ENCODE peak calls at places on chromosomes 6 and 20, in ten cellular contexts. B, O, V, Q, H, W, G, P, M and I are unnamed samples. For H3K9me3, the result is how much of the 10 kb centered on the place peaks cover.

GRCh38 chr6:113122060-113122459 is 735.1 kb upstream of the MARCKS start:
- DNase-seq in M (peak), B (peak), P (peak), O (no peak), W (no peak), V (no peak), G (peak), H (peak), Q (no peak), I (peak)

GRCh38 chr6:135871296-135871695 is 19.8 kb downstream of the PDE7B start:
- DNase-seq in P (no peak), H (peak), W (no peak), V (no peak), O (no peak), B (no peak), M (peak), G (no peak), Q (no peak), I (no peak)

GRCh38 chr6:35568967-35569606 is 56.4 kb upstream of the TULP1 start:
- DNase-seq in W (no peak), H (peak), O (peak), Q (no peak), P (peak), M (no peak), B (no peak), V (no peak), G (peak), I (no peak)

GRCh38 chr6:143556529-143556928 is 45.0 kb upstream of the FUCA2 start:
- DNase-seq in H (peak), P (no peak), G (no peak), M (peak), B (no peak), W (no peak), O (no peak), Q (no peak), V (no peak), I (no peak)

GRCh38 chr6:119308994-119309657 is 40.4 kb downstream of the MAN1A1 start:
- DNase-seq in B (no peak), O (no peak), P (no peak), G (no peak), Q (no peak), W (no peak), V (peak), M (no peak), H (peak), I (no peak)

GRCh38 chr20:38204936-38205435 is 39.9 kb upstream of the TGM2 start:
- DNase-seq in Q (no peak), M (no peak), G (no peak), W (no peak), O (no peak), H (no peak), B (no peak), V (no peak), P (no peak), I (no peak)

GRCh38 chr6:140960566-140960965 is 1172.2 kb upstream of the GJE1 start:
- DNase-seq in W (no peak), H (no peak), V (no peak), M (peak), P (no peak), B (peak), O (no peak), G (no peak), Q (no peak), I (no peak)

GRCh38 chr20:51220293-51220706 is 197.4 kb upstream of the KCNG1 start:
- DNase-seq in M (no peak), B (peak), O (peak), P (peak), W (no peak), V (no peak), G (no peak), H (peak), Q (no peak), I (peak)

GRCh38 chr6:39102024-39102820 is 12.8 kb downstream of the SAYSD1 start:
- DNase-seq in V (no peak), B (peak), P (peak), H (peak), O (no peak), M (peak), Q (no peak), G (peak), W (no peak), I (no peak)

GRCh38 chr6:91852232-91852631 is 1265.4 kb upstream of the MAP3K7 start:
- DNase-seq in M (no peak), G (no peak), V (peak), W (no peak), H (no peak), O (no peak), Q (no peak), B (no peak), P (no peak), I (no peak)

GRCh38 chr6:90284745-90285481 is 11.7 kb downstream of the BACH2 start:
- DNase-seq in Q (peak), W (peak), G (peak), V (no peak), B (peak), P (no peak), M (peak), H (peak), O (no peak), I (peak)

GRCh38 chr6:75101896-75102680 is 103.8 kb downstream of the COL12A1 start:
- DNase-seq in W (no peak), B (peak), V (no peak), Q (no peak), G (no peak), O (no peak), P (no peak), H (peak), M (peak), I (peak)

GRCh38 chr20:34984756-34985261 is 29.1 kb downstream of the MYH7B start:
- DNase-seq in G (no peak), B (no peak), W (no peak), H (no peak), M (no peak), P (no peak), V (no peak), Q (no peak), O (no peak), I (peak)

GRCh38 chr6:170222498-170223471 is 68.1 kb downstream of the DLL1 start:
- DNase-seq in M (peak), P (no peak), H (no peak), O (no peak), V (no peak), Q (no peak), B (no peak), W (no peak), G (peak), I (no peak)

GRCh38 chr20:35489717-35490116 is 34.3 kb downstream of the CEP250 start:
- DNase-seq in W (no peak), P (no peak), H (no peak), O (peak), M (no peak), B (no peak), Q (no peak), G (no peak), V (no peak), I (no peak)

GRCh38 chr20:13302647-13303425 is 81.8 kb downstream of the ISM1 start:
- DNase-seq in M (no peak), P (peak), B (peak), H (peak), O (peak), V (no peak), W (no peak), G (peak), Q (peak), I (peak)

GRCh38 chr20:43188861-43189613 is 669 bp downstream of the PTPRT start:
- DNase-seq in Q (no peak), M (no peak), G (no peak), P (no peak), B (no peak), W (no peak), V (no peak), H (no peak), O (no peak), I (no peak)

GRCh38 chr6:14897836-14898235 is 348.0 kb upstream of the JARID2 start:
- DNase-seq in G (no peak), W (no peak), Q (no peak), O (peak), B (no peak), V (no peak), P (no peak), M (no peak), H (no peak), I (no peak)

GRCh38 chr20:36624068-36624813 is 18.7 kb downstream of the RAB5IF start:
- DNase-seq in V (no peak), B (no peak), W (no peak), G (no peak), H (no peak), M (no peak), Q (no peak), P (no peak), O (no peak), I (no peak)

GRCh38 chr20:58486207-58486606 is 29.0 kb downstream of the APCDD1L start:
- DNase-seq in P (no peak), M (no peak), Q (no peak), O (no peak), V (no peak), B (no peak), W (no peak), H (no peak), G (no peak), I (no peak)
- H3K9me3 ChIP-seq in P (under half), M (under half), Q (under half), O (under half), V (under half), B (under half), W (under half), H (under half), G (under half), I (under half)

DNA sequence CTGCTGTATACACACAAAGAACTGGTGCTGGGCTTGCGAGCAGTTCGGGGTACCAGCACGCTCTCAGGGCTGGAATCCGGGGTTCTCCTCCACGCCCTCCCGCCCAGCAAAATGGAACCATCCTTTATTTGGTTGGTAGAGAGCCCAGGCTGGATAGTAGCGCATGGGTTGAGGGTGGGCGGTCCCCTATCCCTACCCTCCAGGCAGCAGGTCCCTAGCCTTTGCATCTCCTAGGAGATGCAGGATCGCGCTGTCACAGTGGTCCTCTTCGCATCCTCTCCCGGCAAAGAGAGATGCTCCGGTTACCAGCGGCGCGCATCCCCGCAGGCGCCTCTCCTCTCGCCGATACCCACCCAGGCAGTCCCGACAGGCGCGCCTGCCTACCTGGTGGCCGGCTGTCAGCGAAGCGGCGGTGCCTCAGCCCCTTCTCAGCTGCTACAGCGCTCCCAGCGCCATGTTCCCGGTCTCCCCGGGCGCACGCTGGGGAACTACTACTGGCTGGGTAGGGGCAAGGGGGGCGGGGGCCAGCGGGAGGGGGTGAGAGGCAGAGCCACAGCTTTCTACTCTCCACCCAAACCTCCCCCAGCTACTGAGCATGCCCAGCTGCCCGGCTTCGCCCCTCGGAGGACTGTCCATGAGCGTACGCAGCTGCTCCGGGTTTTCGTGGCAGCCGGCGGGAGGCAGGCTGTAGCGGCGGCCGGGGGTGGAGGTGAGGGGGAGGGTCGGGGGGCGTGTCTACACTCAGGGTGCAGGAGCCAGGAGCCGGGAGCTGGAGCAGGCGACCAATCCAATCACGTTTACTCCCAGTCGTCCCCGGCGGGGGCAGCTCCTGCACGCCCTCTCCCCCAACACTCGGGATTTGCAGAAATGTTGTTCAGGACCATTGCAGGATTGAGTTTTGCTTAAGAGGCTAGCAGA is at the start of gene PAK5:
- DNase-seq in Q (peak), H (peak), V (no peak), O (no peak), P (peak), G (peak), W (no peak), B (peak), M (peak), I (no peak)
- TF ChIP-seq EZH2 in Q (no peak), H (no peak), V (no peak), O (no peak), P (no peak), G (peak), W (no peak), B (no peak), M (no peak), I (no peak)

DNA sequence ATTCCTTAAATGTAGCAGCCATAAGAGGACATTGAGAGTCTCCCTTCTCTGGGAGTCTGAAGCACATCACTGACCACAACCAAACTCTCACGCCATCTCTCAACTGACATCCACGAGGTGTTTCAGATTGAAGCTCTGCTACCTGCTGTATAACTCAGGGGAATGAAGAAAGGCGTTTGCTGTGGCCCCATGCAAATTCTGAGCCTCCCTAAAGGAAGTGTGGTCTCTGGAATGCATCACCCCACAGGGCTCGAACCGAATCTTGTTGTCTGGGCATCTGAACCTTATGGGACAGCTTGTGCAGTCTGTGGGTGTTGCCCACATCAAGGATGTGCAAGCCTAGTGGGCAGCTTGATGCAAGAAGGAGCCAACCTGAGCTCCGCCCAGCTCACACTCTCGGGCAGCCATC is 10.9 kb downstream of the PMEPA1 start:
- DNase-seq in H (peak), P (no peak), B (no peak), G (peak), M (peak), W (no peak), O (no peak), V (no peak), Q (no peak), I (peak)
- H3K27ac ChIP-seq in H (peak), P (peak), B (peak), G (peak), M (peak), W (no peak), O (no peak), V (no peak), Q (no peak), I (peak)

DNA sequence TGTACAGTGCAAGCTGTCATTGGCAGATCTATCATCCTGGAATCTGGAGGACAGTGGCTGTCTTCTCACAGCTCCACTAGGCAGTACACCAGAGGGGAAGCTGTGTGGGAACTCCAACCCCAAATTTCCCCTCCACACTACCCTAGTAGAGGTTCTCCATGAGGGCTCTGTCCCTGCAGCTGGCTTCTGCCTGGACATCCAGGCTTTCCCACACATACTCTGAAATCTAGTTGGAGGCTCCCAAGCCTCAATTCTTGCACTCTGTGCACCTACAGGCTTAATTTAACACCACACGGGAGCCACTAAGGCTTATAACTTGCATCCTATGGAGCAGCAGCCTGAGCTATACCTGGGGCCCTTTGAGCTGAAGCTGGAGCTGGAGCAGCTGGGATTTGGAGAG is 43.0 kb upstream of the TRIM39 start:
- DNase-seq in B (no peak), V (no peak), O (no peak), Q (no peak), P (no peak), G (no peak), M (peak), W (no peak), H (no peak), I (no peak)
- H3K9me3 ChIP-seq in B (under half), V (under half), O (half or more), Q (under half), P (half or more), G (under half), M (under half), W (under half), H (under half), I (half or more)

DNA sequence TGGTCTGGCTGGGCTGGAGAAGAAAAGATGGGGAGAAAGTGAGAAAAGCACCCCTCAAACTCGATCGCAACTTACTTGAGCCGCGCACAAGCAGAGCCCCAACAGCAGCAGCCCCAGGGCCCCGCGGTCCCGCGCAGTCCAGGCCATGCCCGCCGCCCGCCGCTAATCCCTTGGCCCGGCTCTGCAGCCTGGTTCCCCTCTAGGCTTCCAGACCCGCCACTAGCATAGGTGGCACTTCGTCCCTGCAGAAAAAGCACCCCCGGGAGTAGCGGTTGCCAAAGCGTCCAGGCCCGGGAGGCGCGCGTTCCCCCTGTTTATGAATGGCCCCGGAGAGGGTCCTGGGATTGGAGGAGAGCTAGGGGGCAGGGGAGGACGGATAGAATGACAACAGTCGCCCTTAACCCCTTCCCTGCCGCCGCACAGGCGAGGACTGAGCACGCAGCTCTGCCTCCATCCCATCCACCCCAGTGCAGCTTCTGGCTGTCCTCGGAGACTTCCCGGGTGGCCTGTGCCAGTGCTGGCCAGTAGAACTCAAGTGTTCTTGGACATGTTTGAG is 19.9 kb downstream of the COL9A1 start:
- DNase-seq in V (no peak), P (no peak), O (no peak), Q (no peak), G (no peak), M (no peak), W (no peak), H (no peak), B (no peak), I (no peak)
- TF ChIP-seq EZH2 in V (no peak), P (no peak), O (no peak), Q (no peak), G (no peak), M (no peak), W (no peak), H (no peak), B (no peak), I (no peak)

DNA sequence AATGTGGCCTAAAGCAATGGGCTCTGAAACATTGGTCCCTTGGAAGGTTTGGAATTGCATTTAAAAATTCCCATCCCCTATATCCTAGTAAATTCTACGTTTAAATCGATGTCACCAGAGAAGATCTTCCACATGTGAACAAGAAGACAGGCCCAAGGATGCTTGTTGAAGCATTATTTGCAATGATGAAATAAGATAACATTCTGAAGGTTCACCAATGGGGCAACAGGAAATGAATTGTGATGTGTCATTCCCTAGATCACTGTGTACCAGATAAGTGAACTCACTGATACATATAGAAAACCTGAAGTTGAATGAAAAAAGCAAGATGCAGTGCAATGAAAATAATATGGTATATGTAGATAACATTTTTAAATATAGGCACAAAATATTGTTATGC is 464.3 kb upstream of the BTBD3 start:
- DNase-seq in H (peak), V (no peak), P (no peak), W (no peak), Q (no peak), B (peak), G (peak), O (no peak), M (peak), I (no peak)
- H3K27ac ChIP-seq in H (no peak), V (no peak), P (no peak), W (no peak), Q (no peak), B (peak), G (peak), O (no peak), M (peak), I (peak)

GRCh38 chr6:6856538-6857523 is 250.9 kb upstream of the RREB1 start:
- DNase-seq in W (peak), M (no peak), Q (no peak), H (peak), G (peak), V (no peak), P (peak), O (peak), B (no peak), I (peak)

GRCh38 chr6:6857528-6857927 is 250.2 kb upstream of the RREB1 start:
- DNase-seq in P (no peak), O (no peak), Q (no peak), G (no peak), B (no peak), V (no peak), H (no peak), W (no peak), M (no peak), I (no peak)

GRCh38 chr6:6847591-6847990 is 259.1 kb downstream of the LY86 start:
- DNase-seq in H (no peak), Q (no peak), W (no peak), P (no peak), V (no peak), M (no peak), G (no peak), B (no peak), O (no peak), I (no peak)

GRCh38 chr6:6851059-6851658 is 256.6 kb upstream of the RREB1 start:
- DNase-seq in V (no peak), G (peak), H (peak), Q (no peak), O (no peak), B (peak), W (no peak), M (peak), P (peak), I (peak)

DNA sequence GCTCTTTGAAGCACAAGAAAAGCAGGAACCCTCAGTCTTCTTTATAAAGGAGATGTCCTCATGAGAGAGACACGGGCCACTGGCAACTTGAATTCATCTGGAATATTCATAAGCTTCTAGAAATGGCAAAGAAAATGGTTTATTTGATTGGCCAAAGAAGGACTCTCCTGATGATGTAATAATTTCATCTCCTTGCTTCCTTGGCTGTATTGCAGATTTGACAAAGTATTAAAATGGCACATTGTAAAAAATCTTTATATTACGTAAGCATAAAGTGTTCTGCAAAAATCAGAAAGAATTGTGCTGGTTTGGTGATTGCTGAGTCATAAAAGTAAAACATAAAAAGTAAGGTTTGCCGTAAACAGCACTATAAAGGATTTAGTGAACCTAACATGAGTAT is 255.9 kb upstream of the RREB1 start:
- DNase-seq in H (no peak), M (no peak), W (no peak), G (no peak), O (no peak), V (no peak), B (no peak), Q (no peak), P (no peak), I (no peak)
- H3K9me3 ChIP-seq in H (under half), M (under half), W (under half), G (under half), O (under half), V (under half), B (under half), Q (under half), P (under half), I (under half)